ENCODE peak calls at places on chromosomes 4 and X, in four cellular contexts. I is NCI-H1694, E is dorsolateral prefrontal cortex, G is NCI-H1092. P is an unnamed sample.

GRCh38 chr4:100190643-100191600 is 654 bp upstream of the DDIT4L start:
- DNase-seq in I (no peak), E (no peak), G (peak), P (no peak)

GRCh38 chr4:11878241-11878640 is 449.5 kb upstream of the HS3ST1 start:
- DNase-seq in I (no peak), E (no peak), G (no peak), P (no peak)

GRCh38 chrX:14027511-14028019 is 2.1 kb downstream of the GEMIN8 start:
- DNase-seq in I (no peak), E (no peak), G (no peak), P (no peak)

GRCh38 chr4:167786504-167786903 is 305.8 kb upstream of the ANXA10 start:
- DNase-seq in I (no peak), E (no peak), G (no peak), P (no peak)

GRCh38 chrX:68721991-68722860 is 74.8 kb downstream of the STARD8 start:
- DNase-seq in I (no peak), E (no peak), G (no peak), P (no peak)

GRCh38 chrX:3026074-3026588 is 15.1 kb upstream of the ARSF start:
- DNase-seq in I (no peak), E (no peak), G (no peak), P (no peak)

GRCh38 chr4:14254806-14255445 is 627.4 kb upstream of the BOD1L1 start:
- DNase-seq in I (no peak), E (no peak), G (no peak), P (no peak)

GRCh38 chr4:76748649-76749048 is 149.3 kb downstream of the SOWAHB start:
- DNase-seq in I (peak), E (no peak), G (peak), P (no peak)

GRCh38 chr4:133152801-133153526 is 3.9 kb downstream of the PCDH10 start:
- DNase-seq in I (no peak), E (peak), G (no peak), P (no peak)

GRCh38 chr4:41332666-41333065 is 75.9 kb downstream of the UCHL1 start:
- DNase-seq in I (no peak), E (no peak), G (no peak), P (no peak)

GRCh38 chr4:74624351-74625151 is 169.8 kb downstream of the BTC start:
- DNase-seq in I (no peak), E (no peak), G (no peak), P (no peak)

GRCh38 chr4:39472396-39472795 is 13.5 kb downstream of the LIAS start:
- DNase-seq in I (no peak), E (no peak), G (no peak), P (no peak)

GRCh38 chrX:9420513-9420912 is 44.3 kb upstream of the TBL1X start:
- DNase-seq in I (no peak), E (no peak), G (no peak), P (no peak)

GRCh38 chrX:153438522-153438921 is 7.3 kb downstream of the TREX2 start:
- DNase-seq in I (peak), E (no peak), G (no peak), P (peak)

GRCh38 chrX:149205937-149206336 is 299.2 kb downstream of the IDS start:
- DNase-seq in I (no peak), E (no peak), G (no peak), P (no peak)

GRCh38 chr4:8554555-8555100 is 25.6 kb upstream of the GPR78 start:
- DNase-seq in I (no peak), E (no peak), G (no peak), P (no peak)

GRCh38 chrX:3576886-3577516 is 136.4 kb downstream of the PRKX start:
- DNase-seq in I (peak), E (no peak), G (no peak), P (peak)

GRCh38 chr4:3445111-3445820 is 3.5 kb downstream of the HGFAC start:
- DNase-seq in I (no peak), E (no peak), G (no peak), P (no peak)

GRCh38 chr4:154616287-154616686 is 3.8 kb upstream of the FGG start:
- DNase-seq in I (no peak), E (no peak), G (no peak), P (no peak)

GRCh38 chr4:189974056-189974455 is 33.4 kb downstream of the FRG1 start:
- DNase-seq in I (no peak), E (no peak), G (no peak), P (no peak)

GRCh38 chr4:67465032-67465762 is 80.1 kb downstream of the CENPC start:
- DNase-seq in I (no peak), E (no peak), G (no peak), P (peak)

GRCh38 chr4:46506876-46507275 is 116.9 kb upstream of the GABRA2 start:
- DNase-seq in I (no peak), E (no peak), G (no peak), P (no peak)

GRCh38 chrX:53077207-53078197 is 4.7 kb upstream of the TSPYL2 start:
- DNase-seq in I (no peak), E (no peak), G (no peak), P (no peak)

GRCh38 chr4:2101346-2102044 is 42.4 kb downstream of the NAT8L start:
- DNase-seq in I (no peak), E (no peak), G (no peak), P (no peak)

GRCh38 chr4:93475730-93476129 is 352.8 kb upstream of the ATOH1 start:
- DNase-seq in I (no peak), E (no peak), G (no peak), P (no peak)

GRCh38 chr4:166169111-166169510 is 296.1 kb downstream of the TLL1 start:
- DNase-seq in I (no peak), E (no peak), G (no peak), P (no peak)

GRCh38 chr4:150010525-150011126 is 67.6 kb upstream of the DCLK2 start:
- DNase-seq in I (peak), E (peak), G (peak), P (peak)

GRCh38 chrX:153405426-153405825 is 4.3 kb upstream of the PNMA6E start:
- DNase-seq in I (no peak), E (no peak), G (no peak), P (no peak)

GRCh38 chr4:148215202-148215601 is 227.0 kb downstream of the NR3C2 start:
- DNase-seq in I (no peak), E (no peak), G (no peak), P (no peak)

GRCh38 chr4:142238589-142238988 is 602.2 kb downstream of the IL15 start:
- DNase-seq in I (no peak), E (no peak), G (no peak), P (no peak)

GRCh38 chr4:129264008-129264657 is 168.2 kb downstream of the C4orf33 start:
- DNase-seq in I (no peak), E (no peak), G (no peak), P (no peak)

GRCh38 chrX:23820235-23820782 is 37.3 kb downstream of the SAT1 start:
- DNase-seq in I (no peak), E (no peak), G (no peak), P (no peak)

GRCh38 chr4:139457318-139457717 is 3.4 kb downstream of the RAB33B start:
- DNase-seq in I (no peak), E (no peak), G (no peak), P (no peak)

GRCh38 chr4:23333556-23333945 is 556.3 kb downstream of the PPARGC1A start:
- DNase-seq in I (no peak), E (no peak), G (no peak), P (no peak)

P was measured in NCI-H446.